ENCODE peak calls at places on chromosomes 13 and 19, in eight cellular contexts. I, T, Q, Y, B, A, W and G are unnamed samples.
A peak's percentile ranks its signal among the peaks of the same experiment; 100 is the strongest.

GRCh38 chr19:17893766-17894165 is 22.0 kb downstream of the SLC5A5 start:
- DNase-seq in B (no peak), Y (no peak), A (no peak), T (no peak), I (no peak), Q (no peak), W (no peak), G (no peak)

GRCh38 chr13:65595881-65596280 is 1634.3 kb downstream of the PCDH9 start:
- DNase-seq in Y (no peak), T (peak; percentile 51), I (no peak), A (no peak), W (no peak), B (no peak), Q (no peak), G (no peak)

GRCh38 chr13:58085819-58086218 is 454.3 kb downstream of the PCDH17 start:
- DNase-seq in W (no peak), I (no peak), A (no peak), Q (no peak), Y (no peak), B (no peak), T (no peak), G (no peak)

GRCh38 chr13:19795956-19796355 is 13.2 kb upstream of the PSPC1 start:
- DNase-seq in B (no peak), W (no peak), A (no peak), Q (no peak), I (no peak), T (no peak), Y (no peak), G (no peak)

GRCh38 chr13:36997716-36998427 is 1.3 kb downstream of the ALG5 start:
- DNase-seq in B (no peak), Y (no peak), T (no peak), I (no peak), W (no peak), A (no peak), Q (no peak), G (no peak)

GRCh38 chr13:75299913-75300862 is 181.8 kb downstream of the TBC1D4 start:
- DNase-seq in I (no peak), Y (no peak), B (no peak), A (no peak), T (peak; percentile 35), W (no peak), Q (no peak), G (no peak)

GRCh38 chr13:27200413-27201066 is 28.9 kb upstream of the USP12 start:
- DNase-seq in T (peak; percentile 38), W (no peak), Y (no peak), A (no peak), Q (no peak), I (no peak), B (no peak), G (no peak)

GRCh38 chr13:50303963-50304721 is 288.9 kb downstream of the KCNRG start:
- DNase-seq in T (no peak), Y (no peak), B (no peak), A (no peak), Q (no peak), I (no peak), W (no peak), G (no peak)

GRCh38 chr13:33123066-33123940 is 107.1 kb downstream of the KL start:
- DNase-seq in A (no peak), I (no peak), W (no peak), T (peak; percentile 39), Q (peak; percentile 43), B (no peak), Y (peak; percentile 53), G (peak; percentile 71)

GRCh38 chr13:41502676-41503075 is 45.3 kb downstream of the RGCC start:
- DNase-seq in T (no peak), B (no peak), Y (no peak), W (no peak), A (no peak), Q (no peak), I (no peak), G (no peak)

GRCh38 chr19:19470579-19470978 is 44.8 kb downstream of the TSSK6 start:
- DNase-seq in W (no peak), B (no peak), Y (no peak), A (no peak), T (no peak), Q (no peak), I (no peak), G (no peak)

GRCh38 chr19:30163663-30164062 is 208.5 kb upstream of the ZNF536 start:
- DNase-seq in Q (no peak), T (no peak), I (no peak), Y (no peak), B (no peak), A (no peak), W (no peak), G (no peak)

GRCh38 chr13:100184095-100184494 is 95.2 kb downstream of the PCCA start:
- DNase-seq in W (no peak), A (no peak), I (no peak), B (no peak), Y (no peak), T (no peak), Q (no peak), G (no peak)

GRCh38 chr13:41639955-41640780 is 182.8 kb downstream of the RGCC start:
- DNase-seq in W (no peak), A (no peak), Q (no peak), T (peak; percentile 22), Y (no peak), B (no peak), I (peak; percentile 80), G (peak; percentile 42)

GRCh38 chr13:24263652-24264051 is 45.7 kb upstream of the C1QTNF9 start:
- DNase-seq in I (no peak), W (no peak), T (peak; percentile 45), Y (no peak), B (no peak), A (no peak), Q (no peak), G (no peak)

GRCh38 chr13:100394005-100394695 is 194.4 kb downstream of the GGACT start:
- DNase-seq in I (peak; percentile 80), T (peak; percentile 74), W (no peak), B (no peak), Q (no peak), Y (no peak), A (no peak), G (no peak)

GRCh38 chr13:59780058-59780457 is 383.7 kb downstream of the DIAPH3 start:
- DNase-seq in A (no peak), Y (no peak), T (peak; percentile 16), W (no peak), Q (no peak), I (no peak), B (no peak), G (no peak)

GRCh38 chr13:97211986-97212385 is 10.1 kb upstream of the MBNL2 start:
- DNase-seq in A (no peak), Q (no peak), T (no peak), W (no peak), B (no peak), Y (no peak), I (no peak), G (no peak)

GRCh38 chr13:52686381-52686780 is 33.7 kb downstream of the SUGT1 start:
- DNase-seq in A (no peak), Y (no peak), I (no peak), T (no peak), B (no peak), W (no peak), Q (no peak), G (no peak)
- TF ChIP-seq CTCF in A (no peak), Y (no peak), I (no peak), T (no peak), B (no peak), W (no peak), Q (no peak), G (no peak)

GRCh38 chr13:31101511-31102170 is 60.1 kb downstream of the HSPH1 start:
- DNase-seq in W (no peak), Q (no peak), T (no peak), Y (no peak), A (no peak), I (no peak), B (no peak), G (no peak)
- H3K4me3 ChIP-seq in W (no peak overlapping the region), Q (no peak overlapping the region), T (no peak overlapping the region), Y (no peak overlapping the region), A (no peak overlapping the region), I (no peak overlapping the region), B (no peak overlapping the region), G (no peak overlapping the region)

DNA sequence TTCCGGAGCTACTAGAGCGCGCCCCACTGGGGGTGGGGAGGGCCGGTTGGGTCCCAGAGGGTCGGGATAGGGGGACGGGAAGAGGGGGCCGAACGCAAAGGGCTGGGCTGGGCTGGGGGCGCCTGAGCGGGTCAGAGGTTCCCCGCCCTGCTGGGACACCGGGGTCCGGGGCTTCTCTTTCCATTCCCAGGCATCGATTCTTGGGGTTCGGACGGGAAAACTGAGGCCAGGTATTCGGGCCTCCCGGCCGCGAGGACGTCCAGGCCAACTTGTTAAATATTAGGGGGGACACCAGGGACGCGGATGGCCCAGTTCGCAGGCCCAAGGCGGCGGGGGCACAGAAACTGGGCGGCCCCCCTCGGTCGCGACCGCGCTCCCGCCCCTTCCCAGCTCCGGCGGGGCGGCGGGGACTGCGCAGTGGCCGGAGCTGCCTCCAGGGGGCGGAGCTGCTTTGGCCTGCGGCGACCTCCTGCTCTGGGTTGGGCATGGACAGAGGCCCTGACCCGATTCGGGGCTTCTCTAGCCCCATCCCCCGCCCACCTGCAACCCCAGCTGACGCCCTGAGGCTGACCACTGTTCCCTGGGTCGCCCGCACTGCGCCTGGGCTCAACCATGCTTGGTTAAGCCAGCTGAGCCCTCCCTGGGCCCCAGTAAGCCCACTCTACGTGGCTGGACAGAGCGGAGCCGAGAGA is 1.2 kb upstream of the KLF16 start:
- DNase-seq in Y (no peak), I (no peak), T (peak; percentile 45), B (no peak), Q (peak; percentile 81), W (peak; percentile 96), A (no peak), G (no peak)
- TF ChIP-seq CTCF in Y (no peak), I (peak; percentile 70), T (peak; percentile 64), B (peak; percentile 63), Q (peak; percentile 80), W (peak; percentile 99), A (peak; percentile 83), G (peak; percentile 60)

GRCh38 chr19:48858984-48859710 is 9.3 kb downstream of the PLEKHA4 start:
- DNase-seq in T (no peak), B (no peak), W (peak; percentile 93), Q (no peak), I (no peak), Y (no peak), A (no peak), G (no peak)
- H3K4me3 ChIP-seq in T (no peak overlapping the region), B (no peak overlapping the region), W (no peak overlapping the region), Q (no peak overlapping the region), I (no peak overlapping the region), Y (no peak overlapping the region), A (no peak overlapping the region), G (no peak overlapping the region)

DNA sequence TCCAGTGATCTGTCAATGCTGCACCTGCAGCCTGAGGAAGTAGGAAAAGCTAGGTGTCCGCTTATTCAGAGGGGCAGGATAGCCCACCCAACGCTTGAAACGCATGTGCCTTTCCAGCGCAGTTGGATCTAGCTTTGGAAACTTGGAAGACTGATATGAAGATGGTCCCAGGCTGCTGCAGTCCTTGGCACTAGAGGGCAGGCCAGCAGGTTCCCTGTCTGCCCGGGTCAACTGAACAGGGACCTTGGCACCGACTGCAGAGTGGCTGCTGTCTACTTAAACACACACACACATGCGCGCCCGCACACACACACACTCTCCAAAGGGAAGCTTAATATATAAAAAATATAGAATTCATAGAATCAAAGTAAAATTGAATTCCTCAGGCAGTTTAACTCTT is 100.0 kb downstream of the TSHZ3 start:
- DNase-seq in Y (no peak), Q (peak; percentile 34), T (no peak), I (no peak), W (no peak), A (no peak), B (no peak), G (no peak)
- TF ChIP-seq CTCF in Y (no peak), Q (peak; percentile 18), T (no peak), I (peak; percentile 17), W (no peak), A (no peak), B (no peak), G (no peak)